ENCODE peak calls at places on chromosomes 16 and 17, in eight cellular contexts. G, C, S, D, X, M, E and K are unnamed samples.
A peak's percentile ranks its signal among the peaks of the same experiment; 100 is the strongest.

GRCh38 chr17:78278139-78278741 is 46.8 kb downstream of the TMEM235 start:
- DNase-seq in G (no peak), C (no peak), S (peak; percentile 65), D (no peak), X (no peak), M (no peak), E (no peak), K (no peak)

GRCh38 chr16:57892447-57893096 is 78.4 kb downstream of the CNGB1 start:
- DNase-seq in G (no peak), C (peak; percentile 49), S (peak; percentile 35), D (no peak), X (no peak), M (no peak), E (no peak), K (no peak)

GRCh38 chr16:79297805-79298204 is 302.7 kb downstream of the MAF start:
- DNase-seq in G (no peak), C (no peak), S (no peak), D (no peak), X (no peak), M (no peak), E (no peak), K (no peak)

GRCh38 chr16:26668026-26668425 is 398.7 kb upstream of the C16orf82 start:
- DNase-seq in G (no peak), C (no peak), S (no peak), D (no peak), X (no peak), M (no peak), E (no peak), K (no peak)

GRCh38 chr17:8611671-8612298 is 18.7 kb downstream of the MYH10 start:
- DNase-seq in G (no peak), C (no peak), S (no peak), D (peak; percentile 47), X (no peak), M (peak; percentile 44), E (no peak), K (no peak)

GRCh38 chr17:27596571-27597187 is 34.3 kb upstream of the LGALS9 start:
- DNase-seq in G (no peak), C (no peak), S (no peak), D (no peak), X (no peak), M (no peak), E (no peak), K (no peak)

GRCh38 chr17:68780561-68780960 is 174.6 kb downstream of the ABCA8 start:
- DNase-seq in G (no peak), C (no peak), S (no peak), D (no peak), X (no peak), M (no peak), E (no peak), K (no peak)

GRCh38 chr17:17358060-17358751 is 55.0 kb downstream of the NT5M start:
- DNase-seq in G (no peak), C (no peak), S (no peak), D (no peak), X (no peak), M (no peak), E (peak; percentile 4), K (no peak)

DNA sequence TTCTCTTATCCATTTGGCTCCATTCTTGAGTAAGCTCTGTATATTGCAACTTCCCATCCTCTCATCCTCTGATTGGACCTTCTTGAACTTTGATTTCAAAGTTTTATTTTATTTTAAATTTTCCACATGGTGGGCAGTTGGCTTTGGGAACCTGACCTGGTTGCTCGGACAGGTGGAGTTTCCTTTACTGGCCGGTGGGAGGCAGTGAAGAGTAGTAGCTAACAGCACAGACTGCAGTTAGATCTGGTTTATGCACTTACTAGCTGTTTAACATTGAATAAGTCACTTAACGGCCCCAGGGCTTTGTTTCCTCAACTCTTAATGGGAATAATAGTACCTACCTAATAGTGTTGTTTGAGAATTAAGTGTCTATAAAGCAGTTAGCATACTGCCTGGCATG is 92.8 kb downstream of the GPR139 start:
- DNase-seq in G (no peak), C (no peak), S (no peak), D (peak; percentile 3), X (no peak), M (no peak), E (no peak), K (no peak)
- TF ChIP-seq CTCF in G (no peak), C (peak; percentile 7), S (peak; percentile 20), D (peak; percentile 30), X (no peak), M (no peak), E (no peak), K (peak; percentile 39)

DNA sequence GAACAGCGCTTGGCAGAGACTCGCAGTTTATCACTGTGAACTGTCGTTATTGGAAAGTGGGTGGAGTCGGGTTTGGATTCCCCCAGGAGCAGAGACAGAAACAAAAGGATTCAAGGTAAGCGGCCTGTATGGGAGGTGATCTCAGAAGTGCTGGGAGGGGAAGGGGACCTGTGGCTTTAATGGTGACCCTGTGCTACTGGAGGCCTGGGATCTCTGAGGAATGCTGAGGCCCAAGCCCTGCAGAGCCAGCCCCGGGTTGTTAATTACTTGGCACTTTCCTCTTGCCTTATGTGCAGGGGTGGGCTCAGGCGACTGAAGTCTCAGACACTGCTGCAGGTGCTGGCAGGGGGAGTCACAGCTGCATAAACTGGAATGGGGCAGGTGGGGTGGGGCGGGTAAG is 27.4 kb downstream of the IRF8 start:
- DNase-seq in G (no peak), C (no peak), S (no peak), D (no peak), X (no peak), M (no peak), E (no peak), K (no peak)
- H3K27me3 ChIP-seq in G (no peaks in the 10 kb centered on the region), C (peaks cover 3% of the 10 kb centered on the region), S (no peaks in the 10 kb centered on the region), D (peaks cover 57% of the 10 kb centered on the region), X (no peaks in the 10 kb centered on the region), M (peaks cover 10% of the 10 kb centered on the region), E (peaks cover 5% of the 10 kb centered on the region), K (no peaks in the 10 kb centered on the region)

DNA sequence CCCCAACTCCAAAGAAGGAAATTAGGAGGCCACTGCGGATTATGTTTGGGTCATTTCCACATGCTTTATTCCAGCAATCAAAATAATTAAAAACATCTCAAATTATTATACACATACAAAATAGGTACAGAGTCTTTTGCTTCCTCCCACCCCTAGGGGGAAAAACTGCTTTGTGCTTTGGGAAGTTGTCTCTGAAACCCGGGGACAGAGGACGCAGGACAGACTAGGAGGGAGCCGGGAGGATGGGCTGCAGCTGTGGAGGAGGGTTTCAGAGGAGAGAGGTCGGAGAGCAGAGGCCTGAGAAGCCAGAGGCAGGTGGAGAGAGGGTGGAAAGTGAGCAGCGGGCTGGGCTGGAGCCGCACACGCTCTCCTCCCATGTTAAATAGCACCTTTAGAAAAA is 17.4 kb downstream of the COL1A1 start:
- DNase-seq in G (no peak), C (no peak), S (no peak), D (peak; percentile 45), X (peak; percentile 15), M (no peak), E (no peak), K (no peak)
- TF ChIP-seq CTCF in G (no peak), C (no peak), S (no peak), D (peak; percentile 21), X (no peak), M (peak; percentile 25), E (no peak), K (peak; percentile 13)

GRCh38 chr16:1194665-1195392 is 30.2 kb downstream of the TPSG1 start:
- DNase-seq in G (no peak), C (no peak), S (no peak), D (no peak), X (no peak), M (no peak), E (no peak), K (no peak)
- H3K27me3 ChIP-seq in G (no peaks in the 10 kb centered on the region), C (no peaks in the 10 kb centered on the region), S (no peaks in the 10 kb centered on the region), D (no peaks in the 10 kb centered on the region), X (no peaks in the 10 kb centered on the region), M (no peaks in the 10 kb centered on the region), E (no peaks in the 10 kb centered on the region), K (peaks cover 14% of the 10 kb centered on the region)

GRCh38 chr17:21275579-21276339 is 8.8 kb upstream of the MAP2K3 start:
- DNase-seq in G (peak; percentile 96), C (peak; percentile 60), S (peak; percentile 97), D (peak; percentile 64), X (peak; percentile 91), M (peak; percentile 75), E (peak; percentile 93), K (no peak)
- TF ChIP-seq CTCF in G (no peak), C (no peak), S (no peak), D (no peak), X (no peak), M (no peak), E (no peak), K (no peak)

GRCh38 chr16:87541004-87541881 is 48.4 kb upstream of the ZCCHC14 start:
- DNase-seq in G (peak; percentile 44), C (peak; percentile 13), S (peak; percentile 33), D (peak; percentile 79), X (no peak), M (peak; percentile 72), E (no peak), K (no peak)
- H3K27me3 ChIP-seq in G (peaks cover 5% of the 10 kb centered on the region), C (peaks cover 5% of the 10 kb centered on the region), S (peaks cover 21% of the 10 kb centered on the region), D (peaks cover 23% of the 10 kb centered on the region), X (no peaks in the 10 kb centered on the region), M (peaks cover 6% of the 10 kb centered on the region), E (peaks cover 13% of the 10 kb centered on the region), K (peaks cover 33% of the 10 kb centered on the region)

GRCh38 chr17:49548506-49549310 is 27.0 kb upstream of the NXPH3 start:
- DNase-seq in G (peak; percentile 57), C (peak; percentile 55), S (no peak), D (peak; percentile 30), X (no peak), M (peak; percentile 36), E (no peak), K (no peak)
- TF ChIP-seq CTCF in G (peak; percentile 65), C (peak; percentile 61), S (peak; percentile 29), D (peak; percentile 63), X (no peak), M (peak; percentile 69), E (peak; percentile 30), K (peak; percentile 70)

GRCh38 chr17:20922128-20922670 is 120.6 kb downstream of the USP22 start:
- DNase-seq in G (peak; percentile 40), C (peak; percentile 35), S (no peak), D (peak; percentile 52), X (no peak), M (peak; percentile 55), E (peak; percentile 41), K (no peak)
- H3K27me3 ChIP-seq in G (no peaks in the 10 kb centered on the region), C (no peaks in the 10 kb centered on the region), S (no peaks in the 10 kb centered on the region), D (no peaks in the 10 kb centered on the region), X (no peaks in the 10 kb centered on the region), M (no peaks in the 10 kb centered on the region), E (no peaks in the 10 kb centered on the region), K (no peaks in the 10 kb centered on the region)

DNA sequence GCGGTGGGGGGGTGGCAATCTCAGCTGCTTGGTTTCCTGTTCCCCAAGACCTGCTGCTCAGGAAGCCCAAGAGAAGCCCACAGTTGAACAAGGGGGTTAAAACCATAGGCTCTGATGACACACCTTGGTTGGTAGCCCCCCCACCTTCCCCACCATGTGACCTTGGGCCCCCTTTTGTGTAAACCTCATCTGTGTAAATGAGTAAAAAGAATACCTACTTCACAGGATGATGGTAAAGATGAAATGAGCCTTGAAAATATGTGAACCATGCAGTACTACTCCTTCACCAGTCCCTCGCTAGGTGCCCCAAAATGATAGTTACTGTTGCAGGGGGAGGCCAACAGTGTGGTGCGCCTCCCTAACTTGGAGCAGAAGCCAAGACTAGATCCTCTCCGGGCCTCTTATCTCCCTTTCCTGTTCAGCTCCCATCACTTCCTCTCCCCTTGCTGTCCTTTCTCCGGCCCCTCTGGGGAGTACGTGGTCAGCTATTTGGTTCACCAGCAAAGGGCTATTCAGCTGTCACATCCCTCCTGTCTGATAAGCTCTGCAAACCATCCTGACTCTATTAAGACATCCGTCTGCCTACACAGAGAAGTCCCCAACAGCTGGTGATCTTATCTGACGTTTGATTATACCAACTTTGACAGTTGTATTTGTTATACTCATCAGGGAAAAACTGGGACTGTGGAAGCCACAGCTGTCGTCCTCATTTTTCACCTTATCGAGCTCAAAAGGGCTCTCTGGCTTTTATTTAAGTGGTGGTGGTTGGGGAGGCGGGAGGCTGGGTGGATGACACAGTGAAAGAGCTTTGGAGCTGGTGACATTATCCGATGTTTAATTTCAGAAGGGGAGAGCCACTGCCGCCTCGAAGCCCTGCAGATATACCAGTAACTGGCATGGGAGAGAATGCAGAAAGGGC is 19.9 kb downstream of the DCAKD start:
- DNase-seq in G (no peak), C (no peak), S (no peak), D (no peak), X (no peak), M (no peak), E (no peak), K (no peak)
- TF ChIP-seq CTCF in G (no peak), C (no peak), S (no peak), D (no peak), X (no peak), M (no peak), E (no peak), K (no peak)